ENCODE peak calls at places on chromosomes 5 and 9, in eight cellular contexts. Y, F, I, V, D, H, U and L are unnamed samples.

GRCh38 chr5:135465391-135466122 is 13.4 kb upstream of the TIFAB start:
- DNase-seq in Y (no peak), F (no peak), I (no peak), V (no peak), D (no peak), H (no peak), U (no peak), L (no peak)

GRCh38 chr5:163619951-163620350 is 114.5 kb downstream of the MAT2B start:
- DNase-seq in Y (no peak), F (no peak), I (no peak), V (no peak), D (no peak), H (no peak), U (no peak), L (no peak)

GRCh38 chr9:4507306-4507705 is 17.0 kb downstream of the SLC1A1 start:
- DNase-seq in Y (no peak), F (no peak), I (no peak), V (no peak), D (no peak), H (no peak), U (no peak), L (no peak)

GRCh38 chr9:111857555-111858211 is 38.9 kb upstream of the UGCG start:
- DNase-seq in Y (no peak), F (no peak), I (no peak), V (no peak), D (no peak), H (no peak), U (peak), L (no peak)

GRCh38 chr5:472076-472655 is 29.2 kb downstream of the EXOC3 start:
- DNase-seq in Y (no peak), F (peak), I (no peak), V (no peak), D (peak), H (no peak), U (no peak), L (no peak)

GRCh38 chr5:68456756-68457217 is 241.2 kb downstream of the PIK3R1 start:
- DNase-seq in Y (no peak), F (no peak), I (no peak), V (no peak), D (peak), H (no peak), U (no peak), L (peak)

GRCh38 chr9:130949188-130950038 is 10.4 kb upstream of the FIBCD1 start:
- DNase-seq in Y (no peak), F (no peak), I (no peak), V (no peak), D (no peak), H (no peak), U (no peak), L (no peak)

GRCh38 chr9:134517069-134517680 is 124.4 kb upstream of the COL5A1 start:
- DNase-seq in Y (no peak), F (no peak), I (peak), V (no peak), D (no peak), H (no peak), U (no peak), L (no peak)

GRCh38 chr5:74415695-74416102 is 224.8 kb downstream of the ENC1 start:
- DNase-seq in Y (no peak), F (no peak), I (no peak), V (no peak), D (no peak), H (no peak), U (no peak), L (no peak)

GRCh38 chr9:89631381-89631780 is 26.6 kb downstream of the GADD45G start:
- DNase-seq in Y (no peak), F (no peak), I (no peak), V (no peak), D (peak), H (no peak), U (no peak), L (no peak)

GRCh38 chr5:64437496-64437895 is 68.3 kb upstream of the RGS7BP start:
- DNase-seq in Y (no peak), F (no peak), I (no peak), V (no peak), D (no peak), H (no peak), U (no peak), L (no peak)

GRCh38 chr5:177228751-177229150 is 74.8 kb downstream of the RAB24 start:
- DNase-seq in Y (no peak), F (no peak), I (no peak), V (no peak), D (no peak), H (no peak), U (no peak), L (no peak)

GRCh38 chr9:124676159-124676551 is 95.0 kb downstream of the NR6A1 start:
- DNase-seq in Y (no peak), F (no peak), I (no peak), V (no peak), D (peak), H (no peak), U (no peak), L (no peak)

GRCh38 chr9:122180633-122181032 is 20.9 kb downstream of the MORN5 start:
- DNase-seq in Y (no peak), F (no peak), I (no peak), V (no peak), D (no peak), H (no peak), U (peak), L (peak)

GRCh38 chr9:90365646-90366045 is 277.0 kb downstream of the DIRAS2 start:
- DNase-seq in Y (no peak), F (peak), I (no peak), V (no peak), D (no peak), H (no peak), U (no peak), L (no peak)

GRCh38 chr9:101342595-101342994 is 42.2 kb downstream of the BAAT start:
- DNase-seq in Y (no peak), F (no peak), I (no peak), V (no peak), D (no peak), H (no peak), U (no peak), L (no peak)

GRCh38 chr5:102722930-102723329 is 32.2 kb upstream of the PAM start:
- DNase-seq in Y (no peak), F (no peak), I (no peak), V (no peak), D (no peak), H (no peak), U (no peak), L (no peak)

GRCh38 chr9:129140397-129141065 is 29.3 kb downstream of the PTPA start:
- DNase-seq in Y (no peak), F (peak), I (no peak), V (peak), D (peak), H (peak), U (no peak), L (no peak)

GRCh38 chr5:143842920-143843319 is 31.0 kb downstream of the HMHB1 start:
- DNase-seq in Y (no peak), F (no peak), I (no peak), V (no peak), D (no peak), H (no peak), U (no peak), L (no peak)

GRCh38 chr5:109411627-109412026 is 1.9 kb upstream of the PJA2 start:
- DNase-seq in Y (no peak), F (no peak), I (no peak), V (peak), D (peak), H (no peak), U (peak), L (peak)

GRCh38 chr9:111524731-111525055 is 286 bp upstream of the ZNF483 start:
- DNase-seq in Y (no peak), F (no peak), I (no peak), V (no peak), D (no peak), H (no peak), U (no peak), L (no peak)